ENCODE peak calls at places on chromosomes 6 and 20, in four cellular contexts. One of them, this sample, is unnamed. For H3K36me3, the result is how much of the 10 kb centered on the place peaks cover.

GRCh38 chr6:108762394-108762793 is 85.8 kb upstream of the ARMC2 start:
- DNase-seq in GM23338: no peak
- DNase-seq in PC-3: no peak
- DNase-seq in GM23248: no peak
- DNase-seq in this sample: no peak

GRCh38 chr6:100121854-100122609 is 128.0 kb upstream of the MCHR2 start:
- DNase-seq in GM23248: peak
- DNase-seq in GM23338: no peak
- DNase-seq in PC-3: no peak
- DNase-seq in this sample: peak

GRCh38 chr20:59564171-59564570 is 40.2 kb upstream of the PHACTR3 start:
- DNase-seq in PC-3: no peak
- DNase-seq in GM23248: no peak
- DNase-seq in GM23338: no peak
- DNase-seq in this sample: no peak

GRCh38 chr6:45327956-45328522 is at the start of gene RUNX2:
- DNase-seq in PC-3: peak
- DNase-seq in GM23338: peak
- DNase-seq in GM23248: peak
- DNase-seq in this sample: peak

GRCh38 chr6:163327936-163328335 is 86.6 kb upstream of the QKI start:
- DNase-seq in GM23248: no peak
- DNase-seq in PC-3: no peak
- DNase-seq in GM23338: no peak
- DNase-seq in this sample: no peak

GRCh38 chr6:101747711-101748110 is 354.2 kb downstream of the GRIK2 start:
- DNase-seq in PC-3: no peak
- DNase-seq in GM23248: no peak
- DNase-seq in GM23338: no peak
- DNase-seq in this sample: no peak

GRCh38 chr20:14055127-14055742 is 59.9 kb downstream of the MACROD2 start:
- DNase-seq in GM23338: peak
- DNase-seq in PC-3: peak
- DNase-seq in GM23248: peak
- DNase-seq in this sample: peak

GRCh38 chr6:125846292-125847024 is 55.7 kb downstream of the NCOA7 start:
- DNase-seq in GM23248: no peak
- DNase-seq in PC-3: no peak
- DNase-seq in GM23338: no peak
- DNase-seq in this sample: no peak

GRCh38 chr6:49332781-49333180 is 130.3 kb downstream of the MMUT start:
- DNase-seq in PC-3: no peak
- DNase-seq in GM23338: peak
- DNase-seq in GM23248: no peak
- DNase-seq in this sample: no peak

GRCh38 chr6:130296854-130297253 is 69.0 kb upstream of the TMEM200A start:
- DNase-seq in GM23248: no peak
- DNase-seq in PC-3: peak
- DNase-seq in GM23338: peak
- DNase-seq in this sample: no peak

GRCh38 chr6:121093928-121094327 is 240.4 kb downstream of the TBC1D32 start:
- DNase-seq in GM23338: no peak
- DNase-seq in GM23248: peak
- DNase-seq in PC-3: no peak
- DNase-seq in this sample: no peak

GRCh38 chr6:45049188-45049843 is 278.8 kb upstream of the RUNX2 start:
- DNase-seq in GM23248: no peak
- DNase-seq in GM23338: no peak
- DNase-seq in PC-3: peak
- DNase-seq in this sample: no peak

GRCh38 chr6:136921936-136922679 is at the start of gene SLC35D3:
- DNase-seq in PC-3: no peak
- DNase-seq in GM23338: peak
- DNase-seq in GM23248: peak
- DNase-seq in this sample: no peak

GRCh38 chr20:61353261-61353995 is 101.4 kb downstream of the CDH4 start:
- DNase-seq in GM23248: peak
- DNase-seq in PC-3: no peak
- DNase-seq in GM23338: no peak
- DNase-seq in this sample: no peak

GRCh38 chr6:100617633-100618348 is 153.1 kb upstream of the SIM1 start:
- DNase-seq in PC-3: peak
- DNase-seq in GM23338: no peak
- DNase-seq in GM23248: peak
- DNase-seq in this sample: no peak

GRCh38 chr6:107458687-107459282 is 579 bp downstream of the PDSS2 start:
- DNase-seq in GM23248: peak
- DNase-seq in PC-3: peak
- DNase-seq in GM23338: peak
- DNase-seq in this sample: peak

GRCh38 chr20:53982624-53983023 is 87.8 kb downstream of the BCAS1 start:
- DNase-seq in GM23338: no peak
- DNase-seq in GM23248: no peak
- DNase-seq in PC-3: no peak
- DNase-seq in this sample: no peak

GRCh38 chr6:158556113-158556512 is 3.8 kb upstream of the TMEM181 start:
- DNase-seq in GM23338: no peak
- DNase-seq in GM23248: no peak
- DNase-seq in PC-3: no peak
- DNase-seq in this sample: no peak

GRCh38 chr20:22560817-22561216 is 23.6 kb downstream of the FOXA2 start:
- DNase-seq in GM23338: peak
- DNase-seq in GM23248: no peak
- DNase-seq in PC-3: no peak
- DNase-seq in this sample: no peak

GRCh38 chr20:50898475-50898874 is 32.8 kb downstream of the ADNP start:
- DNase-seq in PC-3: no peak
- DNase-seq in GM23338: no peak
- DNase-seq in GM23248: no peak
- DNase-seq in this sample: no peak

GRCh38 chr20:41047279-41047974 is 18.8 kb downstream of the TOP1 start:
- DNase-seq in PC-3: no peak
- DNase-seq in GM23338: peak
- DNase-seq in GM23248: peak
- DNase-seq in this sample: no peak

GRCh38 chr6:76221525-76221924 is 149.1 kb upstream of the IMPG1 start:
- DNase-seq in PC-3: no peak
- DNase-seq in GM23338: no peak
- DNase-seq in GM23248: no peak
- DNase-seq in this sample: no peak

GRCh38 chr20:8505817-8506216 is 373.8 kb downstream of the PLCB1 start:
- DNase-seq in GM23248: no peak
- DNase-seq in PC-3: no peak
- DNase-seq in GM23338: no peak
- DNase-seq in this sample: no peak

GRCh38 chr6:97663252-97663651 is 380.2 kb upstream of the MMS22L start:
- DNase-seq in GM23338: no peak
- DNase-seq in PC-3: no peak
- DNase-seq in GM23248: no peak
- DNase-seq in this sample: no peak

GRCh38 chr6:146892613-146893401 is 294.0 kb downstream of the ADGB start:
- DNase-seq in GM23248: peak
- DNase-seq in PC-3: peak
- DNase-seq in GM23338: no peak
- DNase-seq in this sample: no peak

GRCh38 chr6:134119481-134119880 is 67.1 kb upstream of the SLC2A12 start:
- DNase-seq in GM23248: no peak
- DNase-seq in PC-3: no peak
- DNase-seq in GM23338: no peak
- DNase-seq in this sample: no peak

GRCh38 chr6:67248077-67248476 is 1387.0 kb upstream of the ADGRB3 start:
- DNase-seq in GM23248: no peak
- DNase-seq in GM23338: no peak
- DNase-seq in PC-3: no peak
- DNase-seq in this sample: peak

GRCh38 chr20:38861071-38861401 is 55.5 kb downstream of the PPP1R16B start:
- DNase-seq in GM23248: no peak
- DNase-seq in GM23338: no peak
- DNase-seq in PC-3: no peak
- DNase-seq in this sample: no peak

GRCh38 chr6:3200682-3201081 is 26.8 kb downstream of the TUBB2B start:
- DNase-seq in GM23248: no peak
- DNase-seq in GM23338: no peak
- DNase-seq in PC-3: no peak
- DNase-seq in this sample: no peak

GRCh38 chr20:49392745-49393144 is 89.7 kb downstream of the KCNB1 start:
- DNase-seq in GM23338: no peak
- DNase-seq in PC-3: no peak
- DNase-seq in GM23248: no peak
- DNase-seq in this sample: no peak

GRCh38 chr6:107712523-107713213 is 111.4 kb downstream of the SCML4 start:
- DNase-seq in PC-3: no peak
- DNase-seq in GM23248: peak
- DNase-seq in GM23338: no peak
- DNase-seq in this sample: peak

GRCh38 chr6:20939161-20939775 is 405.0 kb downstream of the CDKAL1 start:
- DNase-seq in GM23338: no peak
- DNase-seq in PC-3: no peak
- DNase-seq in GM23248: no peak
- DNase-seq in this sample: no peak

GRCh38 chr6:29968130-29968529 is 25.8 kb downstream of the HLA-A start:
- DNase-seq in PC-3: peak
- DNase-seq in GM23248: peak
- DNase-seq in GM23338: peak
- DNase-seq in this sample: no peak

GRCh38 chr6:29965873-29966601 is 23.7 kb downstream of the HLA-A start:
- DNase-seq in PC-3: peak
- DNase-seq in GM23248: peak
- DNase-seq in GM23338: peak
- DNase-seq in this sample: peak

GRCh38 chr6:29964904-29965872 is 22.9 kb downstream of the HLA-A start:
- DNase-seq in PC-3: peak
- DNase-seq in GM23248: peak
- DNase-seq in GM23338: peak
- DNase-seq in this sample: peak

GRCh38 chr6:29968905-29969304 is 26.6 kb downstream of the HLA-A start:
- DNase-seq in GM23338: no peak
- DNase-seq in GM23248: no peak
- DNase-seq in PC-3: no peak
- DNase-seq in this sample: no peak

GRCh38 chr6:29967379-29968010 is 25.2 kb downstream of the HLA-A start:
- DNase-seq in PC-3: peak
- DNase-seq in GM23338: no peak
- DNase-seq in GM23248: peak
- DNase-seq in this sample: no peak
- H3K4me3 ChIP-seq in PC-3: no peak
- H3K4me3 ChIP-seq in GM23338: no peak
- H3K4me3 ChIP-seq in GM23248: no peak
- H3K4me3 ChIP-seq in this sample: no peak

GRCh38 chr6:37441651-37442050 is 8.6 kb downstream of the CMTR1 start:
- DNase-seq in GM23248: no peak
- DNase-seq in GM23338: no peak
- DNase-seq in PC-3: no peak
- DNase-seq in this sample: no peak

GRCh38 chr6:37438912-37439311 is 5.9 kb downstream of the CMTR1 start:
- DNase-seq in PC-3: peak
- DNase-seq in GM23338: no peak
- DNase-seq in GM23248: no peak
- DNase-seq in this sample: no peak

DNA sequence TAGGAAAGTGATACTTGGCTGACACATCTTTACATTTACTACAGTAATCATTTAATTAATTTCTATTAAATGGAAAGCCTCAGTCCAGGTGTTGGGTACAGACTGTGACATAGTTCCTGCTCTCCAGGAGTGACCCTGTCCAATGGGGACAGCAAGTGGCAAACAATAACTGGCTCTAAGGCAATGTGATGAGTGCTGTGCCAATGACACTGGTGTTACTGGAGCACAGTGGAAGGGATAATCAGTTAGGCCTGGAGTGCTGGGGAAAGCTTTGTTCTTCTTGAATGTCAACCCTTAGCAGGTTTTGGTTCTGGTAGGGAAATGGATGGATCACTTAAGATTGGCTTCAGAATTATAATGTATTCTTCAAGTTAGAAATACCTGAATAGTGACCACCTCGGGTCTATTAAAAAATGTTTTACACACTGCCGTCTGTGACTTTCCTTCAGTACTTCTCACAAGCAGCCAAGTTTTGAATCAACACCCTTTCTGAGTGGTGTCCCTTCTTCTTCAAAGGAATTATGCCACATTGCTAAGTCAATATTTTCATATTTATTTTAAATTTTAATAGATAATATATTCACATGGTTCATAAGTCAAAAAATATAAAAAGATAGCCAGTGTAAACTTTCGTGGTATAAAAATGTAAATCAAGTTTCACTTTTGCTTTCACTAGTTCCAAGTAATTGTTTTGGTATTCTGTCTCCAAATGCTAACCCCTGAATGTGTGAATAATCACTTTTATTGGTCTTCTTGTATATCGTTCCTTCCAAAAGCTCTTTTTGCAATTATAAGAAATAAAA is 9.6 kb downstream of the CMTR1 start:
- DNase-seq in GM23338: no peak
- DNase-seq in PC-3: no peak
- DNase-seq in GM23248: peak
- DNase-seq in this sample: no peak
- H3K36me3 ChIP-seq in GM23338: under half
- H3K36me3 ChIP-seq in PC-3: under half
- H3K36me3 ChIP-seq in GM23248: half or more
- H3K36me3 ChIP-seq in this sample: half or more

GRCh38 chr20:46173652-46174468 is 55.7 kb downstream of the CD40 start:
- DNase-seq in PC-3: no peak
- DNase-seq in GM23248: no peak
- DNase-seq in GM23338: peak
- DNase-seq in this sample: no peak
- TF ChIP-seq EZH2 in PC-3: no peak
- TF ChIP-seq EZH2 in GM23248: no peak
- TF ChIP-seq EZH2 in GM23338: no peak
- TF ChIP-seq EZH2 in this sample: no peak

GRCh38 chr6:25447570-25447929 is 168.4 kb downstream of the CARMIL1 start:
- DNase-seq in GM23338: no peak
- DNase-seq in GM23248: no peak
- DNase-seq in PC-3: no peak
- DNase-seq in this sample: no peak

GRCh38 chr6:25452027-25452426 is 172.9 kb downstream of the CARMIL1 start:
- DNase-seq in GM23248: no peak
- DNase-seq in GM23338: no peak
- DNase-seq in PC-3: no peak
- DNase-seq in this sample: no peak

GRCh38 chr6:25448965-25449538 is 169.9 kb downstream of the CARMIL1 start:
- DNase-seq in PC-3: no peak
- DNase-seq in GM23338: peak
- DNase-seq in GM23248: no peak
- DNase-seq in this sample: no peak

GRCh38 chr6:25450469-25451198 is 171.5 kb downstream of the CARMIL1 start:
- DNase-seq in GM23248: no peak
- DNase-seq in GM23338: no peak
- DNase-seq in PC-3: peak
- DNase-seq in this sample: no peak

DNA sequence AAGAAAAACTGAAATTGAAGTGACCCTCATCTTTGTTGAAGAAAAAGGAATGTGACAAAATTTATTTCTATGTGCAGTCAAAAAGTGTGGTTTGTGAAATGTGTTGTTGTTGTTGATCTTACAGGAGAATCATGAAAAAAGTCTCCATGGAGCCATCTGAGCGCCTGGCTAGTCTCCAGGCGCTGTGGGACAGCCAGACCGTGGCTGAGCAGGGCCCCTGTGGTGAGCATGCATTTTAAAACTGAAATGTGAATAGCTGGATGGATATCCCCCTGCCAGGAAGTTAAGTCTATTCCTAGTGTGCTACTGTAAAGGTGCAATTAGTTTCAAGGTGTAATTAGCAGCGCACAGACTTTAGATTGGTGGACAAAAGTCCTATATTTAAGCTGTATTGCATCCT is 170.6 kb downstream of the CARMIL1 start:
- DNase-seq in GM23248: no peak
- DNase-seq in PC-3: no peak
- DNase-seq in GM23338: peak
- DNase-seq in this sample: no peak
- H3K4me3 ChIP-seq in GM23248: no peak
- H3K4me3 ChIP-seq in PC-3: no peak
- H3K4me3 ChIP-seq in GM23338: peak
- H3K4me3 ChIP-seq in this sample: no peak

This sample was measured in DND-41.